ENCODE peak calls at places on chromosomes 6 and 20, in seven cellular contexts. Z, N, E, B, A, X and R are unnamed samples.
A peak's percentile ranks its signal among the peaks of the same experiment; 100 is the strongest.

GRCh38 chr6:118171852-118172251 is 264.8 kb downstream of the SLC35F1 start:
- DNase-seq in Z (no peak), N (no peak), E (no peak), B (no peak), A (no peak), X (no peak), R (no peak)

GRCh38 chr6:166575190-166575589 is 11.3 kb downstream of the RAMACL start:
- DNase-seq in Z (peak; percentile 74), N (peak; percentile 52), E (peak; percentile 15), B (no peak), A (no peak), X (no peak), R (peak; percentile 70)

GRCh38 chr6:137248702-137249101 is 29.5 kb upstream of the IFNGR1 start:
- DNase-seq in Z (no peak), N (no peak), E (peak; percentile 54), B (no peak), A (no peak), X (no peak), R (no peak)

GRCh38 chr6:20031342-20031741 is 180.9 kb downstream of the MBOAT1 start:
- DNase-seq in Z (no peak), N (no peak), E (no peak), B (no peak), A (no peak), X (no peak), R (no peak)

GRCh38 chr6:116405147-116405546 is 34.4 kb downstream of the DSE start:
- DNase-seq in Z (no peak), N (no peak), E (no peak), B (no peak), A (peak; percentile 84), X (no peak), R (no peak)

GRCh38 chr20:36315545-36316351 is 9.6 kb downstream of the DLGAP4 start:
- DNase-seq in Z (no peak), N (no peak), E (no peak), B (peak; percentile 37), A (no peak), X (no peak), R (peak; percentile 76)

GRCh38 chr6:121652726-121653623 is 217.5 kb downstream of the GJA1 start:
- DNase-seq in Z (no peak), N (peak; percentile 96), E (no peak), B (no peak), A (peak; percentile 91), X (no peak), R (peak; percentile 78)

GRCh38 chr20:56411759-56412472 is at the start of gene CASS4:
- DNase-seq in Z (no peak), N (peak; percentile 30), E (peak; percentile 57), B (no peak), A (peak; percentile 89), X (no peak), R (peak; percentile 77)

GRCh38 chr6:44652551-44652950 is 265.0 kb downstream of the CDC5L start:
- DNase-seq in Z (no peak), N (no peak), E (no peak), B (no peak), A (peak; percentile 25), X (no peak), R (no peak)

GRCh38 chr6:28225056-28225834 is at the start of gene ZSCAN9:
- DNase-seq in Z (peak; percentile 91), N (peak; percentile 89), E (peak; percentile 89), B (peak; percentile 85), A (peak; percentile 89), X (peak; percentile 55), R (peak; percentile 95)

GRCh38 chr6:16276991-16277981 is 38.9 kb downstream of the GMPR start:
- DNase-seq in Z (peak; percentile 92), N (peak; percentile 96), E (peak; percentile 66), B (peak; percentile 81), A (peak; percentile 93), X (peak; percentile 16), R (peak; percentile 68)

GRCh38 chr6:136846046-136846445 is 23.7 kb downstream of the PEX7 start:
- DNase-seq in Z (no peak), N (peak; percentile 55), E (peak; percentile 42), B (no peak), A (peak; percentile 80), X (no peak), R (no peak)

GRCh38 chr6:125314019-125314581 is 12.3 kb upstream of the HDDC2 start:
- DNase-seq in Z (peak; percentile 63), N (peak; percentile 62), E (peak; percentile 57), B (no peak), A (peak; percentile 61), X (peak; percentile 44), R (peak; percentile 66)

GRCh38 chr6:37551002-37551401 is 51.3 kb upstream of the CCDC167 start:
- DNase-seq in Z (no peak), N (no peak), E (no peak), B (no peak), A (no peak), X (no peak), R (no peak)

GRCh38 chr20:10763117-10763516 is 89.3 kb upstream of the JAG1 start:
- DNase-seq in Z (no peak), N (no peak), E (no peak), B (no peak), A (peak; percentile 18), X (no peak), R (no peak)

GRCh38 chr20:54294094-54294493 is 86.2 kb downstream of the PFDN4 start:
- DNase-seq in Z (no peak), N (no peak), E (no peak), B (no peak), A (no peak), X (no peak), R (no peak)

GRCh38 chr6:104887350-104887749 is 27.6 kb upstream of the HACE1 start:
- DNase-seq in Z (no peak), N (peak; percentile 43), E (no peak), B (no peak), A (peak; percentile 47), X (no peak), R (no peak)

GRCh38 chr6:28977351-28978136 is 27.6 kb downstream of the ZNF311 start:
- DNase-seq in Z (peak; percentile 37), N (peak; percentile 37), E (no peak), B (no peak), A (peak; percentile 50), X (no peak), R (no peak)

GRCh38 chr6:168408504-168409136 is 32.4 kb upstream of the SMOC2 start:
- DNase-seq in Z (no peak), N (no peak), E (no peak), B (no peak), A (no peak), X (no peak), R (no peak)

GRCh38 chr6:8391934-8392333 is 43.4 kb downstream of the SLC35B3 start:
- DNase-seq in Z (no peak), N (no peak), E (no peak), B (no peak), A (no peak), X (no peak), R (no peak)

GRCh38 chr6:25585225-25585624 is 66.8 kb upstream of the SCGN start:
- DNase-seq in Z (no peak), N (no peak), E (no peak), B (no peak), A (no peak), X (no peak), R (no peak)

GRCh38 chr6:16058188-16058780 is 70.6 kb upstream of the MYLIP start:
- DNase-seq in Z (no peak), N (no peak), E (no peak), B (no peak), A (no peak), X (peak; percentile 18), R (no peak)

GRCh38 chr20:8018928-8019177 is 708 bp downstream of the TMX4 start:
- DNase-seq in Z (no peak), N (no peak), E (no peak), B (no peak), A (peak; percentile 15), X (no peak), R (no peak)

GRCh38 chr20:8019998-8020247 is 362 bp upstream of the TMX4 start:
- DNase-seq in Z (no peak), N (no peak), E (no peak), B (no peak), A (no peak), X (no peak), R (no peak)

GRCh38 chr20:8021541-8022269 is 2.1 kb upstream of the TMX4 start:
- DNase-seq in Z (no peak), N (no peak), E (no peak), B (no peak), A (no peak), X (no peak), R (no peak)

GRCh38 chr20:8020314-8021079 is 936 bp upstream of the TMX4 start:
- DNase-seq in Z (no peak), N (no peak), E (no peak), B (no peak), A (no peak), X (no peak), R (no peak)

GRCh38 chr20:8019178-8019997 is at the start of gene TMX4:
- DNase-seq in Z (peak; percentile 99), N (peak; percentile 97), E (peak; percentile 99), B (peak; percentile 99), A (peak; percentile 94), X (peak; percentile 93), R (peak; percentile 99)
- TF ChIP-seq CTCF in Z (peak; percentile 43), N (peak; percentile 13), E (peak; percentile 23), B (peak; percentile 19), A (peak; percentile 28), X (peak; percentile 34), R (no peak)

GRCh38 chr6:21593412-21593926 is at the start of gene SOX4:
- DNase-seq in Z (peak; percentile 94), N (peak; percentile 99), E (peak; percentile 94), B (peak; percentile 90), A (peak; percentile 98), X (peak; percentile 77), R (peak; percentile 98)
- TF ChIP-seq POLR2A in Z (peak; percentile 93), N (peak; percentile 100), E (peak; percentile 86), B (peak; percentile 84), A (peak; percentile 98), X (peak; percentile 82), R (no peak)

GRCh38 chr6:13272131-13273046 is 55.9 kb downstream of the TBC1D7 start:
- DNase-seq in Z (peak; percentile 59), N (no peak), E (peak; percentile 82), B (no peak), A (no peak), X (peak; percentile 24), R (peak; percentile 55)
- TF ChIP-seq CTCF in Z (no peak), N (no peak), E (no peak), B (no peak), A (no peak), X (no peak), R (no peak)

GRCh38 chr6:170151235-170152110 is 139.4 kb downstream of the DLL1 start:
- DNase-seq in Z (no peak), N (no peak), E (no peak), B (no peak), A (no peak), X (no peak), R (no peak)

GRCh38 chr6:170150590-170150945 is 140.3 kb downstream of the DLL1 start:
- DNase-seq in Z (no peak), N (no peak), E (no peak), B (no peak), A (no peak), X (no peak), R (no peak)

GRCh38 chr6:170152989-170153388 is 137.9 kb downstream of the DLL1 start:
- DNase-seq in Z (peak; percentile 62), N (no peak), E (peak; percentile 73), B (no peak), A (no peak), X (no peak), R (no peak)

GRCh38 chr6:170153436-170154319 is 137.2 kb downstream of the DLL1 start:
- DNase-seq in Z (no peak), N (no peak), E (no peak), B (no peak), A (no peak), X (no peak), R (no peak)

GRCh38 chr6:170152111-170152926 is 138.6 kb downstream of the DLL1 start:
- DNase-seq in Z (peak; percentile 78), N (peak; percentile 21), E (peak; percentile 70), B (no peak), A (no peak), X (no peak), R (no peak)
- TF ChIP-seq POLR2A in Z (no peak), N (no peak), E (peak; percentile 52), B (no peak), A (no peak), X (no peak), R (no peak)